ENCODE peak calls at places on chromosomes 12 and 14, in ten cellular contexts. One of them, this sample, is unnamed.

GRCh38 chr14:58281969-58282368 is 16.4 kb upstream of the ARID4A start:
- DNase-seq in kidney: no peak
- DNase-seq in H1: no peak
- DNase-seq in aorta: no peak
- DNase-seq in GM06990: no peak
- DNase-seq in fibroblast of villous mesenchyme: no peak
- DNase-seq in A549: peak
- DNase-seq in tibial nerve: no peak
- DNase-seq in NB4: no peak
- DNase-seq in pancreas: no peak
- DNase-seq in this sample: peak

GRCh38 chr14:99168330-99168729 is 103.7 kb downstream of the BCL11B start:
- DNase-seq in aorta: no peak
- DNase-seq in GM06990: no peak
- DNase-seq in kidney: no peak
- DNase-seq in fibroblast of villous mesenchyme: no peak
- DNase-seq in H1: peak
- DNase-seq in tibial nerve: no peak
- DNase-seq in A549: no peak
- DNase-seq in NB4: no peak
- DNase-seq in pancreas: no peak
- DNase-seq in this sample: no peak

GRCh38 chr12:52896190-52897100 is 8.4 kb downstream of the KRT8 start:
- DNase-seq in fibroblast of villous mesenchyme: no peak
- DNase-seq in GM06990: no peak
- DNase-seq in kidney: no peak
- DNase-seq in NB4: no peak
- DNase-seq in tibial nerve: no peak
- DNase-seq in aorta: no peak
- DNase-seq in H1: no peak
- DNase-seq in pancreas: no peak
- DNase-seq in A549: no peak
- DNase-seq in this sample: no peak

GRCh38 chr12:50574621-50575348 is 70.0 kb downstream of the DIP2B start:
- DNase-seq in fibroblast of villous mesenchyme: peak
- DNase-seq in GM06990: no peak
- DNase-seq in kidney: no peak
- DNase-seq in A549: no peak
- DNase-seq in NB4: no peak
- DNase-seq in tibial nerve: no peak
- DNase-seq in aorta: no peak
- DNase-seq in H1: no peak
- DNase-seq in pancreas: no peak
- DNase-seq in this sample: no peak

GRCh38 chr14:77009014-77009413 is 19.5 kb downstream of the IRF2BPL start:
- DNase-seq in A549: no peak
- DNase-seq in GM06990: no peak
- DNase-seq in NB4: no peak
- DNase-seq in H1: no peak
- DNase-seq in fibroblast of villous mesenchyme: no peak
- DNase-seq in tibial nerve: no peak
- DNase-seq in kidney: no peak
- DNase-seq in pancreas: no peak
- DNase-seq in aorta: no peak
- DNase-seq in this sample: no peak

GRCh38 chr12:50375802-50376201 is 20.6 kb downstream of the FAM186A start:
- DNase-seq in H1: peak
- DNase-seq in pancreas: no peak
- DNase-seq in GM06990: no peak
- DNase-seq in NB4: no peak
- DNase-seq in fibroblast of villous mesenchyme: no peak
- DNase-seq in aorta: peak
- DNase-seq in A549: no peak
- DNase-seq in kidney: no peak
- DNase-seq in tibial nerve: no peak
- DNase-seq in this sample: no peak

GRCh38 chr14:58663494-58664111 is 25.8 kb downstream of the DACT1 start:
- DNase-seq in pancreas: no peak
- DNase-seq in fibroblast of villous mesenchyme: peak
- DNase-seq in GM06990: no peak
- DNase-seq in kidney: no peak
- DNase-seq in A549: no peak
- DNase-seq in tibial nerve: no peak
- DNase-seq in H1: no peak
- DNase-seq in NB4: no peak
- DNase-seq in aorta: no peak
- DNase-seq in this sample: peak

GRCh38 chr12:69355363-69356035 is 4.0 kb upstream of the YEATS4 start:
- DNase-seq in NB4: no peak
- DNase-seq in kidney: no peak
- DNase-seq in aorta: no peak
- DNase-seq in tibial nerve: no peak
- DNase-seq in pancreas: no peak
- DNase-seq in GM06990: no peak
- DNase-seq in fibroblast of villous mesenchyme: no peak
- DNase-seq in H1: no peak
- DNase-seq in A549: no peak
- DNase-seq in this sample: no peak

GRCh38 chr14:91845652-91846051 is 21.7 kb downstream of the TC2N start:
- DNase-seq in A549: no peak
- DNase-seq in aorta: no peak
- DNase-seq in NB4: no peak
- DNase-seq in pancreas: no peak
- DNase-seq in tibial nerve: no peak
- DNase-seq in kidney: no peak
- DNase-seq in GM06990: no peak
- DNase-seq in H1: no peak
- DNase-seq in fibroblast of villous mesenchyme: no peak
- DNase-seq in this sample: no peak

GRCh38 chr14:97219356-97220017 is 422.3 kb downstream of the VRK1 start:
- DNase-seq in A549: no peak
- DNase-seq in GM06990: no peak
- DNase-seq in NB4: no peak
- DNase-seq in H1: peak
- DNase-seq in aorta: no peak
- DNase-seq in fibroblast of villous mesenchyme: no peak
- DNase-seq in kidney: no peak
- DNase-seq in tibial nerve: no peak
- DNase-seq in pancreas: no peak
- DNase-seq in this sample: no peak

GRCh38 chr14:105149146-105149781 is 19.3 kb downstream of the JAG2 start:
- DNase-seq in aorta: peak
- DNase-seq in A549: no peak
- DNase-seq in tibial nerve: no peak
- DNase-seq in kidney: peak
- DNase-seq in fibroblast of villous mesenchyme: no peak
- DNase-seq in GM06990: no peak
- DNase-seq in pancreas: peak
- DNase-seq in NB4: no peak
- DNase-seq in H1: peak
- DNase-seq in this sample: no peak

DNA sequence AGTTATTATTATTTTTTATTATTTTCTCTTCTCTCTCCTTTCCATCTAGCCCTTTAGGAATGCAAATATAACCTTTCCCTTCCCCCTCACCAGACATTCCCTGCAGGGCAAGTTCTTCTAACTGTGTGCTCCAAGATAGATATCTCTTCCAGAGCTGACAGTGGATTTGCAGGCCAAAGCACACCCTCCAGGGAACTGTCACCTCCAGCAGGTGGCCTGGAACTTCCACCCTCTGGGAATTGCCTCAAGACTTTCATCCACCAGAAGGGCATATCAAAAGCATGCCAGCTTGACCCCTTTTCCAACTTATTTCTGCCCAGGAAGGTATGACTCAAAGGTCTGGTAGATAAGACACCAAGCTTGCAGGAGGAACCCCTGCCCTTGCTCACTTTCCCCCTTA is 13.6 kb upstream of the KCNA5 start:
- DNase-seq in tibial nerve: no peak
- DNase-seq in NB4: no peak
- DNase-seq in H1: no peak
- DNase-seq in pancreas: no peak
- DNase-seq in aorta: no peak
- DNase-seq in GM06990: no peak
- DNase-seq in fibroblast of villous mesenchyme: no peak
- DNase-seq in A549: no peak
- DNase-seq in kidney: no peak
- DNase-seq in this sample: no peak
- H3K4me3 ChIP-seq in tibial nerve: no peak
- H3K4me3 ChIP-seq in NB4: no peak
- H3K4me3 ChIP-seq in H1: no peak
- H3K4me3 ChIP-seq in pancreas: no peak
- H3K4me3 ChIP-seq in aorta: no peak
- H3K4me3 ChIP-seq in GM06990: no peak
- H3K4me3 ChIP-seq in fibroblast of villous mesenchyme: no peak
- H3K4me3 ChIP-seq in A549: no peak
- H3K4me3 ChIP-seq in kidney: no peak
- H3K4me3 ChIP-seq in this sample: no peak

GRCh38 chr12:57746025-57746424 is 1.2 kb downstream of the TSPAN31 start:
- DNase-seq in aorta: no peak
- DNase-seq in GM06990: no peak
- DNase-seq in fibroblast of villous mesenchyme: no peak
- DNase-seq in H1: no peak
- DNase-seq in pancreas: no peak
- DNase-seq in kidney: no peak
- DNase-seq in NB4: no peak
- DNase-seq in tibial nerve: no peak
- DNase-seq in A549: no peak
- DNase-seq in this sample: no peak
- H3K4me3 ChIP-seq in aorta: no peak
- H3K4me3 ChIP-seq in GM06990: peak
- H3K4me3 ChIP-seq in fibroblast of villous mesenchyme: peak
- H3K4me3 ChIP-seq in H1: peak
- H3K4me3 ChIP-seq in pancreas: no peak
- H3K4me3 ChIP-seq in kidney: peak
- H3K4me3 ChIP-seq in NB4: peak
- H3K4me3 ChIP-seq in tibial nerve: peak
- H3K4me3 ChIP-seq in A549: peak
- H3K4me3 ChIP-seq in this sample: peak

GRCh38 chr14:71751264-71751663 is 181.0 kb upstream of the RGS6 start:
- DNase-seq in aorta: no peak
- DNase-seq in pancreas: no peak
- DNase-seq in tibial nerve: no peak
- DNase-seq in NB4: peak
- DNase-seq in GM06990: no peak
- DNase-seq in A549: no peak
- DNase-seq in kidney: no peak
- DNase-seq in fibroblast of villous mesenchyme: no peak
- DNase-seq in H1: no peak
- DNase-seq in this sample: no peak

GRCh38 chr14:71752111-71752738 is 180.0 kb upstream of the RGS6 start:
- DNase-seq in H1: no peak
- DNase-seq in tibial nerve: no peak
- DNase-seq in aorta: no peak
- DNase-seq in A549: no peak
- DNase-seq in pancreas: no peak
- DNase-seq in NB4: no peak
- DNase-seq in GM06990: no peak
- DNase-seq in fibroblast of villous mesenchyme: no peak
- DNase-seq in kidney: no peak
- DNase-seq in this sample: no peak

GRCh38 chr14:71754422-71755095 is 177.7 kb upstream of the RGS6 start:
- DNase-seq in kidney: no peak
- DNase-seq in GM06990: no peak
- DNase-seq in H1: no peak
- DNase-seq in A549: no peak
- DNase-seq in fibroblast of villous mesenchyme: no peak
- DNase-seq in pancreas: no peak
- DNase-seq in tibial nerve: no peak
- DNase-seq in NB4: no peak
- DNase-seq in aorta: no peak
- DNase-seq in this sample: no peak

GRCh38 chr14:71753976-71754375 is 178.3 kb upstream of the RGS6 start:
- DNase-seq in GM06990: no peak
- DNase-seq in NB4: no peak
- DNase-seq in H1: no peak
- DNase-seq in pancreas: no peak
- DNase-seq in tibial nerve: no peak
- DNase-seq in kidney: no peak
- DNase-seq in aorta: no peak
- DNase-seq in fibroblast of villous mesenchyme: no peak
- DNase-seq in A549: no peak
- DNase-seq in this sample: no peak

DNA sequence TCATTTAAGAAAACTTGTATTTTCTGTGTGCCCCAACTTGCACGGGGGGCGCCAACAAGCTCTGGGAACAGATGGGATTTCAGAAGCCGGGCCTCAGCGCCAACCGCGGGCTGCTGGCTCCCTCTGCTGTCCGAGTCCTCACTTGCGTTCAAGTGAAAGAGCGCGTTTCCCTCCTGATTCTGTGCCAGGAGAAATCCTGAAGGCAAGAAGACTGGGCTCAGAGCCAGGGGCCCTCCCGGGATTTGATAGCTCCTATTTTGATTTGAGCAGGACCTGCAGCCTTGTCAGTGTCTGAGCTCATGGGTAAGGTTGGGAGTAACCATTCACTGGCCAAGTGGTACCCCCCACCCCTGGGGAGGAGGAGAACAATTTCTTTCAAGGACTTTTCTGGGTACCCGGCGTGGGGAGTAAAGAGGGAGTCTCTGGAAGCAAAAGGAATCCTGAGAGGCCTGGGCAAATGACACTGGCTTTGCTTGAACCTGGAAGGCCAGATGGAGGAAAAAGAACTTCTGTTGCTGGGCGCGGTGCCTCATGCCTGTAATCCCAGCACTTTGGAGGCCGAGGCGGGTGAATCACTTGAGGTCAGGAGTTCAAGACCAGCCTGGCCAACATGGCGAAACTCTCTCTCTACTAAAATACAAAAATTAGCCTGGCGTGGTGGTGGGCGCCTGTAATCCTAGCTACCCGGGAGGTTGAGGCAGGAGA is 179.0 kb upstream of the RGS6 start:
- DNase-seq in tibial nerve: peak
- DNase-seq in fibroblast of villous mesenchyme: peak
- DNase-seq in GM06990: peak
- DNase-seq in NB4: peak
- DNase-seq in H1: peak
- DNase-seq in A549: peak
- DNase-seq in pancreas: peak
- DNase-seq in aorta: peak
- DNase-seq in kidney: peak
- DNase-seq in this sample: no peak
- H3K4me3 ChIP-seq in tibial nerve: peak
- H3K4me3 ChIP-seq in fibroblast of villous mesenchyme: peak
- H3K4me3 ChIP-seq in GM06990: no peak
- H3K4me3 ChIP-seq in NB4: no peak
- H3K4me3 ChIP-seq in H1: no peak
- H3K4me3 ChIP-seq in A549: no peak
- H3K4me3 ChIP-seq in pancreas: no peak
- H3K4me3 ChIP-seq in aorta: no peak
- H3K4me3 ChIP-seq in kidney: no peak
- H3K4me3 ChIP-seq in this sample: peak

GRCh38 chr12:45148017-45148416 is 67.9 kb upstream of the ANO6 start:
- DNase-seq in A549: no peak
- DNase-seq in H1: no peak
- DNase-seq in tibial nerve: no peak
- DNase-seq in pancreas: no peak
- DNase-seq in NB4: no peak
- DNase-seq in fibroblast of villous mesenchyme: no peak
- DNase-seq in aorta: no peak
- DNase-seq in GM06990: no peak
- DNase-seq in kidney: no peak
- DNase-seq in this sample: no peak
- H3K4me3 ChIP-seq in A549: no peak
- H3K4me3 ChIP-seq in H1: no peak
- H3K4me3 ChIP-seq in tibial nerve: no peak
- H3K4me3 ChIP-seq in pancreas: no peak
- H3K4me3 ChIP-seq in NB4: no peak
- H3K4me3 ChIP-seq in fibroblast of villous mesenchyme: no peak
- H3K4me3 ChIP-seq in aorta: no peak
- H3K4me3 ChIP-seq in GM06990: no peak
- H3K4me3 ChIP-seq in kidney: no peak
- H3K4me3 ChIP-seq in this sample: no peak